ENCODE peak calls at places on chromosome 19, in four cellular contexts. E, C, Y and M are unnamed samples.

GRCh38 chr19:41476583-41476982 is 33.6 kb downstream of the ERICH4 start:
- DNase-seq in C (no peak), Y (no peak), E (no peak), M (no peak)

GRCh38 chr19:33339016-33339749 is 34.3 kb upstream of the CEBPG start:
- DNase-seq in E (no peak), C (no peak), Y (no peak), M (no peak)

GRCh38 chr19:44684892-44685847 is 13.8 kb upstream of the CEACAM16 start:
- DNase-seq in E (peak), Y (no peak), C (peak), M (no peak)

GRCh38 chr19:3302755-3303154 is 63.6 kb upstream of the NFIC start:
- DNase-seq in C (peak), Y (no peak), E (no peak), M (no peak)

GRCh38 chr19:12749938-12750521 is 1.6 kb upstream of the BEST2 start:
- DNase-seq in C (no peak), Y (no peak), E (no peak), M (no peak)

GRCh38 chr19:41564515-41565383 is 11.2 kb upstream of the CEACAM21 start:
- DNase-seq in E (no peak), C (no peak), Y (no peak), M (no peak)

GRCh38 chr19:5881543-5882299 is 11.4 kb upstream of the FUT5 start:
- DNase-seq in E (no peak), Y (no peak), C (no peak), M (no peak)

GRCh38 chr19:41225238-41226052 is 6.4 kb downstream of the AXL start:
- DNase-seq in E (peak), Y (no peak), C (no peak), M (no peak)

GRCh38 chr19:17847538-17848366 is at the start of gene JAK3:
- DNase-seq in Y (peak), E (peak), C (no peak), M (peak)

GRCh38 chr19:32916969-32917611 is 47.5 kb upstream of the SLC7A9 start:
- DNase-seq in Y (no peak), C (no peak), E (no peak), M (no peak)

GRCh38 chr19:5890099-5890498 is 13.5 kb downstream of the NDUFA11 start:
- DNase-seq in E (no peak), C (no peak), Y (no peak), M (no peak)

GRCh38 chr19:8194528-8195275 is 14.5 kb upstream of the CERS4 start:
- DNase-seq in Y (no peak), E (no peak), C (peak), M (no peak)

GRCh38 chr19:49340069-49340864 is 5.1 kb downstream of the CD37 start:
- DNase-seq in Y (peak), E (peak), C (no peak), M (peak)

GRCh38 chr19:18339703-18340102 is 695 bp upstream of the PGPEP1 start:
- DNase-seq in E (peak), C (peak), Y (no peak), M (no peak)

GRCh38 chr19:42388851-42389489 is 1.1 kb downstream of the CNFN start:
- DNase-seq in C (no peak), Y (no peak), E (no peak), M (no peak)

GRCh38 chr19:52197964-52198363 is 8.1 kb downstream of the PPP2R1A start:
- DNase-seq in Y (no peak), C (no peak), E (no peak), M (no peak)

GRCh38 chr19:19475845-19476828 is 39.2 kb downstream of the TSSK6 start:
- DNase-seq in E (peak), Y (no peak), C (no peak), M (no peak)

GRCh38 chr19:58059681-58060080 is 599 bp downstream of the ZNF135 start:
- DNase-seq in E (no peak), C (no peak), Y (no peak), M (no peak)

GRCh38 chr19:45406957-45407375 is 522 bp downstream of the POLR1G start:
- DNase-seq in E (no peak), C (no peak), Y (no peak), M (no peak)

GRCh38 chr19:11737964-11738745 is 591 bp downstream of the ZNF823 start:
- DNase-seq in Y (no peak), C (peak), E (peak), M (peak)

GRCh38 chr19:15640294-15640903 is at the start of gene CYP4F3:
- DNase-seq in C (peak), Y (no peak), E (peak), M (no peak)

GRCh38 chr19:29881386-29881785 is 60.7 kb upstream of the URI1 start:
- DNase-seq in C (no peak), E (no peak), Y (no peak), M (no peak)

GRCh38 chr19:18502633-18503294 is 19.1 kb downstream of the ELL start:
- DNase-seq in C (peak), Y (no peak), E (no peak), M (no peak)

GRCh38 chr19:45130888-45131615 is 29.7 kb downstream of the NKPD1 start:
- DNase-seq in E (no peak), Y (no peak), C (no peak), M (no peak)

GRCh38 chr19:51333836-51334460 is 8.0 kb downstream of the VSIG10L start:
- DNase-seq in C (no peak), E (peak), Y (no peak), M (no peak)

GRCh38 chr19:38661996-38662395 is 14.5 kb downstream of the ACTN4 start:
- DNase-seq in E (no peak), C (no peak), Y (no peak), M (no peak)

GRCh38 chr19:29690842-29691241 is 24.2 kb downstream of the C19orf12 start:
- DNase-seq in C (peak), E (peak), Y (no peak), M (no peak)

GRCh38 chr19:48726573-48726972 is 7.0 kb upstream of the MAMSTR start:
- DNase-seq in C (peak), Y (no peak), E (no peak), M (no peak)

GRCh38 chr19:29308977-29309520 is 96.1 kb upstream of the UQCRFS1 start:
- DNase-seq in C (no peak), Y (no peak), E (no peak), M (no peak)

GRCh38 chr19:37817180-37817911 is 38.0 kb upstream of the ZNF573 start:
- DNase-seq in E (no peak), Y (no peak), C (peak), M (peak)

GRCh38 chr19:51799311-51799997 is 4.5 kb downstream of the FPR3 start:
- DNase-seq in C (no peak), Y (no peak), E (peak), M (no peak)

GRCh38 chr19:8334458-8335342 is 8.4 kb downstream of the KANK3 start:
- DNase-seq in Y (no peak), C (no peak), E (no peak), M (peak)

GRCh38 chr19:6103217-6103644 is 7.1 kb downstream of the RFX2 start:
- DNase-seq in Y (no peak), C (no peak), E (no peak), M (no peak)

GRCh38 chr19:18086590-18087138 is at the start of gene IL12RB1:
- DNase-seq in C (no peak), Y (peak), E (no peak), M (peak)

GRCh38 chr19:3450796-3451411 is 29.4 kb downstream of the SMIM24 start:
- DNase-seq in C (no peak), E (no peak), Y (no peak), M (no peak)

GRCh38 chr19:47186337-47187022 is 44.5 kb downstream of the BBC3 start:
- DNase-seq in C (no peak), Y (peak), E (no peak), M (peak)

GRCh38 chr19:46718157-46718933 is 1.4 kb upstream of the PRKD2 start:
- DNase-seq in E (no peak), Y (peak), C (peak), M (peak)

GRCh38 chr19:18737954-18738351 is 53.2 kb downstream of the COMP start:
- DNase-seq in C (no peak), E (no peak), Y (no peak), M (no peak)

DNA sequence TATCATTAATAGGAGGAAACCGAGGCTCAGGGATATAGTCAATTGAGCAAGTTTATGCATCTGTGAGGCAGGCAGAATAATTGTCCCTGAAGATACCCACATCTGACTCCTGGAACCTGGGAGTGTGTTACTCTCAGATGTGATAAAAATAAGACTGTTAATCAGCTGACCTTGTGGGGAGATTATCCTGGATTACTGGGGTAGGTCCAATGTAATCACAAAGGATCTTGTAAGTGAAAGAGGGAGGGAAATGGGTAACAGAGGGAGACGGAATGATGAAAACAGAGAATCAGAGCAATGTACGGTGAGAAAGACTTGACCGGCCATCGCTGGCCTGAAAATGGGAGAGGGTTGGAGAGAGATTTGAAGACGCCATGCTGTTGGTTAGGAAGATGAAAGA is 3.2 kb upstream of the EDDM13 start:
- DNase-seq in C (no peak), Y (no peak), E (no peak), M (no peak)
- TF ChIP-seq POLR2AphosphoS5 in C (no peak), Y (no peak), E (no peak), M (no peak)

DNA sequence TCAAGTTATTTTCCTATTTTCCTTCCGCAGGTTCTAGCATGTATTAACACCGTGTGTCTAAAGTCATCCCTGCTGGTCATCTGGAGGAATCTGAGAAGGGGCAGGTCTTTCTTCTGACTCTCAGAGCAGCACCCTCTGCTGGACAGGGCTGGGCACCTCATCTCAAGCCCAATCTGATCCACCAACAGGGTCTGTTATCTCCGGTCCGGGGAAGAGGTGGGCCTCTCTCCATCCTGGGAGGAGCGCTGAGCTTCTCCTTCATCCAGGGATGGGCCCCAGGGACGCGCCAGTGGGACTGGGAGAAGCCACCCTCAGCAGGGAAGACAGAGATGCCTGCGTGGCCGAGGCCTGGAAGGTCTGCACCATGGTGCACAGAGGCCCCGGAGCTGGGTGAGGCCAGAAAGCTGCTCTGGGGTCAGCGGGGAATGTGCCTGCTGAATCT is 26.0 kb upstream of the ZNF331 start:
- DNase-seq in Y (no peak), C (peak), E (peak), M (peak)
- TF ChIP-seq SPI1 in Y (no peak), C (no peak), E (no peak), M (no peak)

GRCh38 chr19:2232286-2233151 is 3.6 kb downstream of the PLEKHJ1 start:
- DNase-seq in C (no peak), Y (no peak), E (no peak), M (no peak)
- TF ChIP-seq POLR2AphosphoS5 in C (no peak), Y (peak), E (no peak), M (no peak)

DNA sequence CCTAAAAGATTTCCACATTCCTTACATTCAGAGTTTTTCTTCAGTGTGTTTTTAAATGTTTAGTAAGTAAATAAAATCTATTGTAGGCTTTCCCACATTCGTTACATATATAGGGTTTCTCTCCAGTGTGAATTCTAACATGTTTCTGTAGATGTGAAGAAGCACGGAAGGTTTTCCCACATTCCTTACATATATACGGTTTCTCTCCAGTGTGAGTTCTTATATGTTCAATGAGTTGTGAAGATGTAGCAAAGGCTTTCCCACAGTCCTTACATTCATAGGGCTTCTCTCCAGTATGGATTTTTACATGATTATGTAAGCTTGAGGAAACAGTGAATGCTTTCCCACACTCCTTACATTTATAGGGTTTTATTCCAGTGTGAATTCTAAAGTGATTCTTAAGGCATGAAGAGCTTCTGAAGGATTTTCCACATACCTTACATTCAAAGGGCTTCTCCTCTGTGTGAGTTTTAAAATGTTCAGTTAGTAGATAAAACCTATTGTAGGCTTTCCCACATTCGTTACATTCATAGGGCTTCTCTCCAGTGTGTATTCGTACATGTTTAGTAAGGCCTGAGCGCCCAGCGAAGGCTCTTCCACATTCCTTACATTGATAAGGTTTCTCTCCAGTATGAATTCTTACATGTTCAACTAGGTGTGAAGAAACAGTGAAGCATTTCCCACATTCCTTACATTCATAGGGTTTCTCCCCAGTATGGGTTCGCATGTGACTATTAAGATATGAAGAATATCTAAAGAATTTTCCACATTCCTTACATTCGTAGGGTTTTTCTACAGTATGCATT is 18.2 kb downstream of the ZNF121 start:
- DNase-seq in E (no peak), C (no peak), Y (no peak), M (no peak)
- TF ChIP-seq SPI1 in E (no peak), C (no peak), Y (no peak), M (no peak)

DNA sequence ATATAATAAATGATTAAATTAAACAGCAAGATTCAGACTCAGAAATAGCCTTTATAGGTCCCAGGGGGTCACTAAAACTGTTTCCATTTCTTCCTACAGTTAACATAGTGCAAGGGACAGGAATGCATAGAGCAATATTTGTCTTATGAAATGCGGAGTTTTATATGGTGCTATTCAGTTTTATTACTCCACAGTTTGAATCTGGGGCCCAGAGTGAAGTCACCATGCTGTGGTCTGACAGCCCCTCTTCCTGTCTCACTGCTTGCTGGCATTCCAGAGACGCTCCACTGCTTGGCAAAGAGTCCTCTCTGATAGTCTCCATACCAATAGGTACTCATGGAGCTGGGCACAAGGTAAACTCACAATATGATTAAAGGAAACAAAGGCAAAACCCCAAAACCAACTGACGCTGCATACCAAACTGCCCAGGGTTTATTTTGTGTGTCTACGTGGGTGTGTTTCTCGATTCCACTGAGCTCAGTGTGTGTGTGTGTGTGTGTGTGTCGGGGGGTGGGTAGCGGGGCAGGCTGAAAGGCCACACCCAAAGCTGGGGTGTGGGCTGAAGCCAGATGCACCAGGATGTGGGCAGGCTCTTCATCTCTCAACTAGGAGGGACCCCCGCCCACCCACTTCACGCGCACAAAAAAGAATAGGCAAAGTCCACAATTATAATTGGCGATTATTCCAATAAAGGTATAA is 277.9 kb downstream of the TSHZ3 start:
- DNase-seq in E (no peak), Y (no peak), C (no peak), M (no peak)
- TF ChIP-seq POLR2AphosphoS5 in E (no peak), Y (no peak), C (no peak), M (no peak)

GRCh38 chr19:4580961-4581380 is 21.5 kb upstream of the SEMA6B start:
- DNase-seq in E (no peak), Y (no peak), C (no peak), M (no peak)

GRCh38 chr19:4580021-4580901 is 20.8 kb upstream of the SEMA6B start:
- DNase-seq in E (peak), Y (no peak), C (no peak), M (no peak)

GRCh38 chr19:4582980-4583842 is 23.7 kb upstream of the SEMA6B start:
- DNase-seq in C (no peak), Y (no peak), E (no peak), M (no peak)

GRCh38 chr19:4582112-4582553 is 22.6 kb upstream of the SEMA6B start:
- DNase-seq in E (no peak), Y (no peak), C (no peak), M (no peak)

DNA sequence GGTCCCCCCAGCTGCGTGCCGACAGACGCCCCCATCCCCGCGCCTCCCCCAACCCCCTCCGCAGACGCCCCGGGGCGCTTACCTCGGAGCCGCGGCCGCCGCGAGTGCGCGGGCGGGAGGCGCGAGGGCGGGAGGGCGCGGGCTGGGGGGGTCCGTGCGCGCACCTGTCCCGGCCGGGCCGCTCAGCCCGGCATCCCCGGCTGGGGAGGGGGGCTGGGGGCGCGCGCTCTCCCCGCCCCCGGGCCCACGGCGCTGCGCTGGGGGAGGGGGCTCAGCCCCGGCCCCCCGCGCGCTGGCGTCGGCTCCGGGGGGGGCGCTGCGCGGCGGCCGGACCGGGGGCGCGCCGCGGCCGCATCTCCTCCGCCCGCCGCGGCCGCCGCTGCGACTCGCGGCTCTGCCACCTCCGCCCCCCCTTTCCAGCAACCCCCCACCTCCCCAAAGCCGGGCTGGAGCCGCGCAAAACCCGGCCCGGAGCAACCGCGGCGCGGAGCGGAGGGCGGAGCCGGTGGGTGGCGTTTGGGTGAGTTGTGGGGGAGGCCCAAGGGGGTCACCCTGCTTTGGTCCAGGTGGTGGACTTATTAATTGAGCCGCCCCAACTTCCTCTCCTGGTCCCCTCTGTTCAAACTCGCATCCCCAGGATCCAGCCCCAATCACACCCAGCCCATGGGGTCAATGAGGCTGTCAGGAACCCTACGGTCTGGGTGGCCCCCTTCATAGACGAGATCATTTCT is 22.1 kb upstream of the SEMA6B start:
- DNase-seq in C (no peak), E (peak), Y (no peak), M (no peak)
- TF ChIP-seq SPI1 in C (no peak), E (no peak), Y (no peak), M (no peak)

DNA sequence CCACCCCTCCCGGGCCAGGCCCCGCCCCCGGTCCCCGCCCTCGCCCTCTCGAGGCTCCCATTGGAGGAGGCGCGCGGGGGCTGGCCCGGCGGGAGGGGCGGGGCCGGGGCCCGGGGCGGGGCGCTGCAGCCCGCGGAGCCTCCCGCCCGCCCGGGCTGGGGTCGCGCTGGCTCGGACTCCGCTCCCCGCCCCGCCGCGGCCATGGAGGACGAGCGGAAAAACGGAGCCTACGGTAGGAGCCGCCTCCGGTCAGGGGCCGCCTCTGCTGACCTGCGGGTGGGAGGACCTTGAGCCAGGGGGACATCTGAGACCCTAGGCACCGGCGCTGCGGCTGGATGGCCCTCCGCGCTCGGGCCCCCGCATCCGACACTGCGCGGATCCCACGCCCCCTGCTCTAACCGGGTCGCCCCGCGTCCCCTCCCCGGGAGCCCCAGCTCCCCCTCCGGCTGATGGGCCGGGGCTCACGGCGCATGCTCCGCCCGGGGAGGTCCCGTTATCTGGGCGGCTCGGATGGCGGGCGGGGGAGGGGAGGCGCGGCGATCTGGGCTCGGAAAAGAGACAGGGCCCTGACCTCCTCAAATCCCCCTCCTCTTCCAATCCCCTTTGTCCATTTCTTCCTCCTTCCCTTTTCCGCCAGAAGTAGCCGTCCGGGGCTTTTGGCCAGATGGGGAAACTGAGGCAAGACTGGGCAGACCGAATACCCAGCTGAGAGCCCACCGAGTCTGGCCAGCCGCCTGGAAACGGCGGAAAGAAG is 15.4 kb upstream of the AP1M2 start:
- DNase-seq in E (peak), Y (no peak), C (peak), M (peak)
- TF ChIP-seq POLR2AphosphoS5 in E (no peak), Y (no peak), C (no peak), M (no peak)

GRCh38 chr19:39843919-39844793 is 2.0 kb downstream of the FBL start:
- DNase-seq in E (no peak), Y (no peak), C (peak), M (no peak)
- TF ChIP-seq SPI1 in E (no peak), Y (no peak), C (no peak), M (no peak)

GRCh38 chr19:34471906-34472305 is 9.7 kb upstream of the WTIP start:
- DNase-seq in E (no peak), Y (no peak), C (no peak), M (no peak)
- TF ChIP-seq POLR2AphosphoS5 in E (no peak), Y (no peak), C (no peak), M (no peak)